ENCODE peak calls at places on chromosomes 13 and 19, in four cellular contexts. H is HepG2, Y is H1, Q is K562. K is an unnamed sample.

GRCh38 chr19:4375164-4375619 is 25.2 kb downstream of the SH3GL1 start:
- DNase-seq in Y (peak; percentile 81), H (peak; percentile 75), Q (peak; percentile 78), K (peak; percentile 85)

GRCh38 chr19:31772915-31773314 is 423.7 kb upstream of the TSHZ3 start:
- DNase-seq in Y (no peak), Q (no peak), H (no peak), K (no peak)

GRCh38 chr13:97945792-97946419 is 7.6 kb upstream of the IPO5 start:
- DNase-seq in H (no peak), Q (no peak), Y (no peak), K (no peak)

GRCh38 chr13:48660356-48661076 is 6.8 kb downstream of the CYSLTR2 start:
- DNase-seq in Y (no peak), H (no peak), Q (no peak), K (no peak)

GRCh38 chr19:57363734-57364181 is 407 bp downstream of the TRAPPC2B start:
- DNase-seq in Y (no peak), Q (no peak), H (peak; percentile 16), K (peak; percentile 15)

GRCh38 chr19:2500861-2501260 is 24.9 kb downstream of the GADD45B start:
- DNase-seq in H (no peak), Q (no peak), Y (no peak), K (no peak)

GRCh38 chr13:72166102-72166660 is 299.2 kb upstream of the DACH1 start:
- DNase-seq in Q (no peak), Y (no peak), H (no peak), K (no peak)

GRCh38 chr19:53158119-53158656 is 665 bp downstream of the ZNF347 start:
- DNase-seq in Q (peak; percentile 37), H (no peak), Y (peak; percentile 65), K (peak; percentile 61)

GRCh38 chr13:51453959-51454703 is 1.3 kb upstream of the INTS6 start:
- DNase-seq in Y (no peak), H (no peak), Q (peak; percentile 8), K (peak; percentile 53)

GRCh38 chr13:74751739-74752138 is 617.5 kb upstream of the KLF12 start:
- DNase-seq in Q (no peak), Y (no peak), H (no peak), K (no peak)

GRCh38 chr13:51148952-51149573 is 38.0 kb upstream of the C13orf42 start:
- DNase-seq in H (no peak), Y (no peak), Q (no peak), K (peak; percentile 91)

GRCh38 chr19:33302974-33303790 is 848 bp upstream of the CEBPA start:
- DNase-seq in Y (peak; percentile 70), Q (no peak), H (no peak), K (peak; percentile 81)

GRCh38 chr19:18669524-18669817 is 14.0 kb upstream of the CRTC1 start:
- DNase-seq in Y (no peak), H (no peak), Q (no peak), K (no peak)

GRCh38 chr19:7650148-7650547 is 13.2 kb downstream of the STXBP2 start:
- DNase-seq in H (no peak), Q (no peak), Y (no peak), K (no peak)

GRCh38 chr19:7655581-7655980 is 13.3 kb upstream of the RETN start:
- DNase-seq in H (no peak), Q (no peak), Y (no peak), K (no peak)

GRCh38 chr19:7648265-7649014 is 11.5 kb downstream of the STXBP2 start:
- DNase-seq in Y (no peak), Q (no peak), H (no peak), K (no peak)

GRCh38 chr19:7654401-7654800 is 14.4 kb upstream of the RETN start:
- DNase-seq in Y (no peak), H (no peak), Q (no peak), K (no peak)

DNA sequence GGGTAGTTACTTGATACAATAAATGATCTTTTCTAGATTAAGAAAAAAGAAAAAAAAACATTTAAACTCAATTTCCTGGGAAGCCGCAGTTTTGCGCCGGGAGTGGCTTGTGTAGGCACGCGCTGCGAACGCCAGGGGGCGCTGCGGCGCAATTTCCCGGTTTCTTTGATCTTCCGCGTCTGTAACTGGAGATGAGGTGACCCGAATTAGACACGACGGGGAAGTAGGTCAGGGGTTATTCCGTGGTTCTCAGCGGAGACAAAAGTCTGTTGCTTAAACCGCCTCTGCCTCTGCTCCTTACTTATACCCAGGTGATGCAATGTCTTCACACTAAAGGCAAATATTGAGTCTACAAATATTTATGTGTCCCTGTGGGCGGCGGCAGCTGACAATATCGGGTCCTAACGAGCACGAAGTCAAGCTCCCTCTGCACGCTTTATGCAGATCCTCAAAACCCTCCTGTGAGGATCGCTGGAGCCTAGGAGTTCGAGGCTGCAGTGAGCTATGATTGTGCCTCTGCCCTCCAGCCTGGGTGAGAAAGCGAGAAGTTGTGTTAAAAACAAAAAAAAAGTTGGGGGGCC is 15.2 kb downstream of the STXBP2 start:
- DNase-seq in Y (peak; percentile 99), H (peak; percentile 96), Q (peak; percentile 81), K (peak; percentile 88)
- TF ChIP-seq POLR2AphosphoS5 in Y (peak; percentile 21), H (no peak), Q (no peak), K (no peak)

DNA sequence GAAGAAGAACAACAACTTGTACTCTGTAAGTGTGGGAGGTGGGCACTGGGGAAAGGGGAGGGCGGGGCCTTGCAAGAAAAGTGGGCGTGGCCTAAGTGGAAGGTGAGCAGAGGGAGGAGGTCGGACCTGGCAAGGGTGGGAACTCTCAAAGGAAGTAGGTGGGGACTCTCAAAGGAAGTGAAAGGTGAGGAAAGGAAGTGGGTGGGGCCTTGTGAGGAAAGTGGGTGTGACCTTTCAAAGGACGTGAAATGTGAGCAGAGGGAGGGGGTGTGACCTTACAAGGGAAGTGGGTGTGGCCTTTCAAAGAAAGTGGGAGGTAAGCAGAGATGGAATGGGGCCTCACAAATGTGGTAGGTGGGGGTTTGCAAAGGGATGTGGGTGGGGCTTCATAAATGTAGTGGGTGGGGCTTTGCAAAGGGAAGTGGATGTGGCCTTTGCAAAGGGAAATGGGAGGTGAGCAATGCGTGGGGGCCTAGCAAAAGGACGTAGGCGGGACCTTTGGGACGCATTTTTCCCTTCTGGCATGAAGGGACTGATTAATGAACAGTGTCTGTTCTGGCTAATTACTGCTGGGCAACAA is 25.9 kb downstream of the ACSBG2 start:
- DNase-seq in H (peak; percentile 13), Q (peak; percentile 89), Y (no peak), K (peak; percentile 86)
- TF ChIP-seq CREB1 in H (no peak), Q (no peak), Y (no peak), K (no peak)

DNA sequence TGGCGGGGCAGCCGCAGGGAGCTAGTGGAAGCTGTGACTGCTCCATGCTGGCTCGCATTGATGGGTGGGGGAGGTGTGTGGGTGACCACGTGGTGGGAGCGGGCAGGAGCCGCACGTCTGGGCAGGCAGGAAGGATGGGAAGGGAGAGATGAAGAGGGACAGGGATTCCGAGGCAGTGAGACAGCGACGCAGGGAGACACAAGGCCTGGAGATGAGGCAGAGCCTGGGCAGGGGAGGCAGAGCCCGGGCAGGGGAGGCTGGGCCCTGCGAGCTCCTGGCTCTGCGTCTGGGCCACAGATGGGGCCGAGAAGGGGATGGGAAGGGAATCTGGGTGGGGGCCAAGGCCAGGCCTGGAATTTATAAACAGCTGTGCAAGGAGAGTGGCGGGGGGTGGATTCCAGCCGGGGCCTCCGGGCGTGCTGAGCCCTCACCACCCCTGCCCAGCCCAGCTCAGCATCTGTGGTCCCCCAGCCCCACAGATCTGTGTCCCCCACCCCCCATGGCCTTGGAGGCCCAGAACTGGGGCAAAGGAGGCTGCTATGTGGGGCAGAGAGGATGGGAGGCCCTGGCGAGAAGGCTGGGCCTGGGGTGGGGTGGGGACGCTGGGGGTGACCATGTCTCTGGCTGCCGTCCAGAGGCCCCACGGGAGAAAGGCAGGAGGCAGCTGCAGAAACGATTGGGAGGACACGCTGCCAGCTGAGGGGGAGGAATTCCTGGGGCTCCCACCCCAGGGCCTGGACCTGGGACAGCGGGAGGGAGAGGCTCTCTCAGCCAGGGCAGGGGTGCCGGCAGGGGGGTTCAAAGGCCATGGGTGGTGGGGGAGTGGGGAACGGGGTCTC is 6.0 kb downstream of the EHD2 start:
- DNase-seq in H (peak; percentile 44), Q (no peak), Y (no peak), K (no peak)
- TF ChIP-seq POLR2AphosphoS5 in H (no peak), Q (no peak), Y (no peak), K (no peak)

GRCh38 chr13:29858667-29859066 is 8.2 kb upstream of the UBL3 start:
- DNase-seq in Q (no peak), Y (no peak), H (no peak), K (no peak)

GRCh38 chr13:29859971-29860370 is 9.6 kb upstream of the UBL3 start:
- DNase-seq in Q (no peak), H (no peak), Y (no peak), K (no peak)

GRCh38 chr13:29865934-29866333 is 15.5 kb upstream of the UBL3 start:
- DNase-seq in H (no peak), Y (no peak), Q (no peak), K (no peak)

GRCh38 chr13:29858231-29858630 is 7.8 kb upstream of the UBL3 start:
- DNase-seq in Q (no peak), Y (no peak), H (no peak), K (no peak)

GRCh38 chr13:29861694-29862110 is 11.3 kb upstream of the UBL3 start:
- DNase-seq in H (peak; percentile 52), Q (no peak), Y (no peak), K (no peak)
- TF ChIP-seq CREB1 in H (no peak), Q (no peak), Y (no peak), K (no peak)

DNA sequence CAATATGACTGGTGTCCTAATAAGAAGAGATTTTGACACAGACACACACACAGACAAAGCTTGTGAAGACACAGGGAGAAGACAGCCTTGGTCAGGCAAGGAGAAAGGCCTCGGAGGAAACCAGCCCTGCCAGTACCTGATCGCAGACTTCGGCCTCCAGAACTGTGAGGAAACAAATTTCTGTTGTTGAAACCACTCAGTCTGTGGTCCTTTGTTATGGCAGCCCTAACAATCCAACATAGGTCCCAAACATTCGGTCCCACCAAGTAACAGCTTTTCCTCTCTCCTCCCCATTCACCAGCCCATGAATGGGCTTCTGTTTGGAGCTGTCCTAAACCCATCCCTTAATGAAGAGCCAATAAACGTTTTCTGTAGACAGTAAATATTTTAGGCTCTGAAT is 36.4 kb upstream of the UBAC2 start:
- DNase-seq in H (no peak), Y (no peak), Q (no peak), K (no peak)
- TF ChIP-seq POLR2AphosphoS5 in H (no peak), Y (no peak), Q (no peak), K (no peak)